ENCODE peak calls at places on chromosomes 16 and 17, in seven cellular contexts. One of them, this sample, is unnamed.
A peak's percentile ranks its signal among the peaks of the same experiment; 100 is the strongest.

GRCh38 chr16:63876096-63876495 is 1245.8 kb downstream of the CDH11 start:
- DNase-seq in AG04449: no peak
- DNase-seq in left lung: no peak
- DNase-seq in SK-N-SH: no peak
- DNase-seq in bronchial epithelial cell: peak; percentile 46
- DNase-seq in foreskin fibroblast: no peak
- DNase-seq in suprapubic skin: no peak
- DNase-seq in this sample: no peak

GRCh38 chr16:53518550-53519416 is 15.8 kb upstream of the AKTIP start:
- DNase-seq in AG04449: no peak
- DNase-seq in left lung: peak; percentile 53
- DNase-seq in SK-N-SH: no peak
- DNase-seq in bronchial epithelial cell: no peak
- DNase-seq in foreskin fibroblast: peak; percentile 47
- DNase-seq in suprapubic skin: no peak
- DNase-seq in this sample: no peak

GRCh38 chr16:87033021-87033471 is 284.1 kb downstream of the C16orf95 start:
- DNase-seq in AG04449: no peak
- DNase-seq in left lung: no peak
- DNase-seq in SK-N-SH: no peak
- DNase-seq in bronchial epithelial cell: no peak
- DNase-seq in foreskin fibroblast: no peak
- DNase-seq in suprapubic skin: no peak
- DNase-seq in this sample: no peak

GRCh38 chr16:72172105-72173034 is at the start of gene PMFBP1:
- DNase-seq in AG04449: peak; percentile 21
- DNase-seq in left lung: peak; percentile 46
- DNase-seq in SK-N-SH: no peak
- DNase-seq in bronchial epithelial cell: peak; percentile 87
- DNase-seq in foreskin fibroblast: peak; percentile 67
- DNase-seq in suprapubic skin: no peak
- DNase-seq in this sample: no peak

GRCh38 chr16:87368029-87368765 is 15.4 kb downstream of the FBXO31 start:
- DNase-seq in AG04449: no peak
- DNase-seq in left lung: no peak
- DNase-seq in SK-N-SH: no peak
- DNase-seq in bronchial epithelial cell: no peak
- DNase-seq in foreskin fibroblast: no peak
- DNase-seq in suprapubic skin: no peak
- DNase-seq in this sample: no peak

GRCh38 chr16:31064882-31065461 is 9.1 kb downstream of the ZNF668 start:
- DNase-seq in AG04449: peak; percentile 82
- DNase-seq in left lung: no peak
- DNase-seq in SK-N-SH: no peak
- DNase-seq in bronchial epithelial cell: peak; percentile 84
- DNase-seq in foreskin fibroblast: peak; percentile 97
- DNase-seq in suprapubic skin: no peak
- DNase-seq in this sample: no peak

GRCh38 chr17:1232786-1233185 is 37.5 kb upstream of the BHLHA9 start:
- DNase-seq in AG04449: no peak
- DNase-seq in left lung: no peak
- DNase-seq in SK-N-SH: no peak
- DNase-seq in bronchial epithelial cell: peak; percentile 44
- DNase-seq in foreskin fibroblast: peak; percentile 42
- DNase-seq in suprapubic skin: no peak
- DNase-seq in this sample: no peak

GRCh38 chr16:89325861-89326471 is 108.5 kb downstream of the ZNF778 start:
- DNase-seq in AG04449: no peak
- DNase-seq in left lung: peak; percentile 77
- DNase-seq in SK-N-SH: no peak
- DNase-seq in bronchial epithelial cell: peak; percentile 69
- DNase-seq in foreskin fibroblast: peak; percentile 91
- DNase-seq in suprapubic skin: no peak
- DNase-seq in this sample: peak; percentile 64

GRCh38 chr17:38425744-38426143 is 2.5 kb upstream of the ARHGAP23 start:
- DNase-seq in AG04449: no peak
- DNase-seq in left lung: no peak
- DNase-seq in SK-N-SH: no peak
- DNase-seq in bronchial epithelial cell: no peak
- DNase-seq in foreskin fibroblast: no peak
- DNase-seq in suprapubic skin: no peak
- DNase-seq in this sample: no peak

GRCh38 chr17:77772899-77773358 is 185.6 kb upstream of the TNRC6C start:
- DNase-seq in AG04449: no peak
- DNase-seq in left lung: no peak
- DNase-seq in SK-N-SH: peak; percentile 76
- DNase-seq in bronchial epithelial cell: no peak
- DNase-seq in foreskin fibroblast: no peak
- DNase-seq in suprapubic skin: no peak
- DNase-seq in this sample: no peak

GRCh38 chr17:38605230-38605851 is 411 bp downstream of the SRCIN1 start:
- DNase-seq in AG04449: no peak
- DNase-seq in left lung: no peak
- DNase-seq in SK-N-SH: peak; percentile 90
- DNase-seq in bronchial epithelial cell: no peak
- DNase-seq in foreskin fibroblast: no peak
- DNase-seq in suprapubic skin: no peak
- DNase-seq in this sample: no peak

GRCh38 chr16:62755938-62756337 is 719.7 kb upstream of the CDH8 start:
- DNase-seq in AG04449: no peak
- DNase-seq in left lung: no peak
- DNase-seq in SK-N-SH: no peak
- DNase-seq in bronchial epithelial cell: no peak
- DNase-seq in foreskin fibroblast: no peak
- DNase-seq in suprapubic skin: no peak
- DNase-seq in this sample: no peak

GRCh38 chr17:7043544-7044268 is at the start of gene SLC16A11:
- DNase-seq in AG04449: no peak
- DNase-seq in left lung: no peak
- DNase-seq in SK-N-SH: peak; percentile 75
- DNase-seq in bronchial epithelial cell: no peak
- DNase-seq in foreskin fibroblast: peak; percentile 56
- DNase-seq in suprapubic skin: peak; percentile 81
- DNase-seq in this sample: peak; percentile 83
- H3K4me3 ChIP-seq in AG04449: peak within 1 kb of the TSS; percentile 46
- H3K4me3 ChIP-seq in left lung: peak within 1 kb of the TSS; percentile 45
- H3K4me3 ChIP-seq in SK-N-SH: peak within 1 kb of the TSS; percentile 40
- H3K4me3 ChIP-seq in bronchial epithelial cell: peak within 1 kb of the TSS; percentile 31
- H3K4me3 ChIP-seq in foreskin fibroblast: peak within 1 kb of the TSS; percentile 48
- H3K4me3 ChIP-seq in suprapubic skin: peak within 1 kb of the TSS; percentile 50
- H3K4me3 ChIP-seq in this sample: peak within 1 kb of the TSS; percentile 55

DNA sequence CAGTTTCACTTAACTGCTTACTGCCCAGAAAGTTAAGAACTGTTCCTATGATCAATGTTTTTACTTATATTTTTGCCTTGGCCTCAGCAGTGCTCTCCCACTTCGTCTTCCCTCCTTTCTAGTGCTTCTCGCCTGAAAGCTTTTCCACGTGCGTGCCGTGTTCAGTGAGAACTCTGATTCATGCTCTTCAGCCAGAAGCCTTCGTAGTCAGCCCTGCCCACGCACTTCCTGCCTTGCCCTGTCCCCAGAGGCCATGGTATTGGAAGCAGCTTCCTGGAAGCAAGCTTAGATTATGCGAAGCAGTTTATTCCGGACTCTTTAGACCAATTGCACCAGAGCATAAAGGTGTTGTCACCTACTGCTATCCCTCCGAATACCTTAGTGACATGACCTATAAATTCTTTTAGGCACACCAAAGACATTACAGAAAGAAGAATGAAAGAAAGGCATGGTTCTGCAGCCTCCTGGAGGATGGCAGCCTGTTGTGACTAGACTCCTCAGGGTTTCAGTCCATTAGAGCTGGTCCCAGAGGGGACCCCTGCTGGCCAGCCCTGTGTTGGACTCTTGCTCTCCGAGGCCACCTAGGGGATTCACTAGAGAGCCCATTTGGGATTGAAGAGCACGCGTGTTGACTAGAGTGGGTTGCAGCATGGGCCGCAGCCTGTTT is 105.2 kb downstream of the RPTOR start:
- DNase-seq in AG04449: peak; percentile 52
- DNase-seq in left lung: peak; percentile 51
- DNase-seq in SK-N-SH: peak; percentile 79
- DNase-seq in bronchial epithelial cell: peak; percentile 81
- DNase-seq in foreskin fibroblast: peak; percentile 95
- DNase-seq in suprapubic skin: no peak
- DNase-seq in this sample: no peak
- TF ChIP-seq CTCF in AG04449: peak; percentile 58
- TF ChIP-seq CTCF in left lung: no peak
- TF ChIP-seq CTCF in SK-N-SH: peak; percentile 68
- TF ChIP-seq CTCF in bronchial epithelial cell: peak; percentile 26
- TF ChIP-seq CTCF in foreskin fibroblast: peak; percentile 31
- TF ChIP-seq CTCF in suprapubic skin: no peak
- TF ChIP-seq CTCF in this sample: peak; percentile 20

DNA sequence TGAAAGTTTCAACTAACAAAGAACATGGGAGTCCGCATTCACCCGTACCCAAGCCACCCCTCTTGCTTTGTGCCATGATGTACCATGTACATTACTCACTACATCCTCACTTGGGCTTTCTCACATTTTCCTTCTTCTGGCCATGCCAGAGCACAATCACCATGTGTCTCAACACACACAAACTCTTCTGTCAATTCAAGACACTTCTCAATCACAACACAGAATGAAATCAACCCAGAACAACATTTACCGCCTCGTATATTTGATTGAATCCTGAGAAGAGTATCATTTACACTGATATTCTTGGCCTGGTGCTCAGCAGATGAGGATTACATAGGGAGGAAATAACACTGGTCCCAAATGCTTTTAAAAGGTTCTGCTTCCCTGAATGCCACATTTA is 4.5 kb downstream of the ADAMTS18 start:
- DNase-seq in AG04449: no peak
- DNase-seq in left lung: no peak
- DNase-seq in SK-N-SH: no peak
- DNase-seq in bronchial epithelial cell: no peak
- DNase-seq in foreskin fibroblast: no peak
- DNase-seq in suprapubic skin: no peak
- DNase-seq in this sample: no peak
- H3K4me3 ChIP-seq in AG04449: no peak overlapping the region
- H3K4me3 ChIP-seq in left lung: no peak overlapping the region
- H3K4me3 ChIP-seq in SK-N-SH: no peak overlapping the region
- H3K4me3 ChIP-seq in bronchial epithelial cell: no peak overlapping the region
- H3K4me3 ChIP-seq in foreskin fibroblast: no peak overlapping the region
- H3K4me3 ChIP-seq in suprapubic skin: no peak overlapping the region
- H3K4me3 ChIP-seq in this sample: no peak overlapping the region

DNA sequence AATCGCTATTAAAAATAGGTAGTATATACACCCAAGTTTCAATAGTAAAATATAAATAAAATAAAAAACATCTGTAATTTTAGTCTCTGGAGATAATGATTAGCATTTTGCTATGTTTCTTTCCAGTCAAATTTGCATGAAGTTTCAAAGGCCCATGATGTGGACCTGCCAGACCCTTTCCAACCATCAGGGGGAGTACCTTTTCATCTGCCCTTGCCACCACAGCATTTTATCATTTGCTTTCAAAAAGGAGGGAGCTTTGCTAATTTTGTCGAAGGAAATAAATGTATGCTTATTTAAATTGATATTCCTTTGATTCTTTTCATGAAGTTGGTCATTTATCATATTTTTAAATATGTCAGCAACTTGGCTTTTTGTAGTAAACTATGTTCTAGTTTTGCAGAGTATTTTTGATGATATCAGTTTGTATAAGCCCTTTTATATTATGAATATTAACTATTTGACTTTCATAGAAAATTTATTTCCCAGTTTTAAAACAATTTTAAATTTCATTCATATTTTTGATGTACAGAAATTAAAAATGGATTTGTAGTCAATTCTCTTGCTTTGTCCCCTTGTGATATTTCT is 115.2 kb upstream of the NETO2 start:
- DNase-seq in AG04449: no peak
- DNase-seq in left lung: no peak
- DNase-seq in SK-N-SH: peak; percentile 42
- DNase-seq in bronchial epithelial cell: peak; percentile 33
- DNase-seq in foreskin fibroblast: peak; percentile 33
- DNase-seq in suprapubic skin: no peak
- DNase-seq in this sample: no peak
- TF ChIP-seq CTCF in AG04449: peak; percentile 63
- TF ChIP-seq CTCF in left lung: peak; percentile 56
- TF ChIP-seq CTCF in SK-N-SH: peak; percentile 73
- TF ChIP-seq CTCF in bronchial epithelial cell: peak; percentile 50
- TF ChIP-seq CTCF in foreskin fibroblast: peak; percentile 75
- TF ChIP-seq CTCF in suprapubic skin: no peak
- TF ChIP-seq CTCF in this sample: peak; percentile 56

This sample was measured in upper lobe of right lung.